ENCODE peak calls at places on chromosomes 13 and 19, in eight cellular contexts. F is RWPE1, U is Peyer's patch, I is astrocyte of the spinal cord, G is BE2C, E is B cell, L is pancreas, C is GM23338. S is an unnamed sample.

GRCh38 chr19:31113250-31113685 is 236.0 kb downstream of the TSHZ3 start:
- DNase-seq in C (no peak), I (peak; percentile 27), U (no peak), F (no peak), E (no peak), G (no peak), L (no peak), S (no peak)

GRCh38 chr19:46586294-46586693 is 14.8 kb upstream of the CALM3 start:
- DNase-seq in F (no peak), E (no peak), I (no peak), L (no peak), U (no peak), C (no peak), G (no peak), S (no peak)

GRCh38 chr13:59099182-59099950 is 1064.4 kb downstream of the DIAPH3 start:
- DNase-seq in L (no peak), G (no peak), F (no peak), E (no peak), I (peak; percentile 56), U (no peak), C (peak; percentile 2), S (no peak)

GRCh38 chr13:47233734-47234133 is 336.9 kb upstream of the HTR2A start:
- DNase-seq in I (no peak), E (no peak), F (no peak), C (no peak), G (no peak), U (no peak), L (no peak), S (no peak)

GRCh38 chr13:19587635-19588300 is 26.4 kb upstream of the TPTE2 start:
- DNase-seq in I (peak; percentile 48), G (peak; percentile 43), U (no peak), F (no peak), C (peak; percentile 62), L (no peak), E (peak; percentile 26), S (peak; percentile 46)

GRCh38 chr13:36193151-36193855 is 21.1 kb downstream of the SOHLH2 start:
- DNase-seq in C (no peak), U (no peak), L (no peak), E (no peak), F (peak; percentile 46), I (peak; percentile 54), G (no peak), S (no peak)

GRCh38 chr19:13843104-13843921 is 33.6 kb upstream of the NANOS3 start:
- DNase-seq in F (peak; percentile 88), C (peak; percentile 76), U (no peak), L (peak; percentile 75), G (peak; percentile 87), I (peak; percentile 37), E (peak; percentile 33), S (no peak)

GRCh38 chr19:4088975-4089374 is 22.3 kb upstream of the ZBTB7A start:
- DNase-seq in C (no peak), E (peak; percentile 28), I (no peak), U (peak; percentile 36), F (no peak), G (no peak), L (no peak), S (peak; percentile 62)

GRCh38 chr13:37715606-37716015 is 117.0 kb upstream of the POSTN start:
- DNase-seq in G (no peak), C (no peak), E (no peak), L (no peak), U (no peak), I (peak; percentile 71), F (peak; percentile 19), S (no peak)

GRCh38 chr19:2814426-2814825 is 5.2 kb upstream of the ZNF554 start:
- DNase-seq in E (no peak), F (no peak), I (no peak), G (no peak), U (no peak), C (no peak), L (no peak), S (no peak)

GRCh38 chr13:80359459-80360297 is 18.8 kb upstream of the SPRY2 start:
- DNase-seq in C (peak; percentile 94), L (no peak), I (no peak), E (no peak), F (no peak), G (no peak), U (no peak), S (no peak)

GRCh38 chr19:6590458-6591319 is at the start of gene CD70:
- DNase-seq in L (no peak), I (no peak), E (peak; percentile 69), C (peak; percentile 85), U (peak; percentile 50), G (no peak), F (peak; percentile 48), S (peak; percentile 81)

GRCh38 chr13:53007872-53008271 is 20.7 kb upstream of the OLFM4 start:
- DNase-seq in E (no peak), U (no peak), F (no peak), L (no peak), G (no peak), C (no peak), I (no peak), S (no peak)

GRCh38 chr13:42574011-42574410 is at the start of gene TNFSF11:
- DNase-seq in E (peak; percentile 15), G (no peak), C (peak; percentile 90), F (no peak), I (no peak), U (no peak), L (peak; percentile 54), S (peak; percentile 72)

GRCh38 chr13:74187564-74187963 is 53.4 kb upstream of the KLF12 start:
- DNase-seq in I (no peak), L (no peak), G (no peak), F (peak; percentile 36), C (no peak), U (no peak), E (no peak), S (no peak)

GRCh38 chr19:6680141-6680540 is 10.2 kb upstream of the TNFSF14 start:
- DNase-seq in U (no peak), E (no peak), L (no peak), F (no peak), G (no peak), C (no peak), I (no peak), S (no peak)

GRCh38 chr13:94168784-94169512 is 310.5 kb downstream of the DCT start:
- DNase-seq in E (no peak), G (no peak), L (no peak), C (no peak), U (no peak), I (peak; percentile 37), F (no peak), S (no peak)

GRCh38 chr13:97369269-97369893 is 64.6 kb upstream of the RAP2A start:
- DNase-seq in I (no peak), E (peak; percentile 12), C (no peak), U (no peak), L (no peak), F (peak; percentile 20), G (no peak), S (peak; percentile 46)

GRCh38 chr13:100129605-100130004 is 40.7 kb downstream of the PCCA start:
- DNase-seq in G (no peak), C (peak; percentile 50), E (no peak), I (no peak), L (no peak), U (no peak), F (no peak), S (peak; percentile 21)

GRCh38 chr13:58376349-58376748 is 744.8 kb downstream of the PCDH17 start:
- DNase-seq in I (no peak), C (no peak), U (no peak), F (no peak), E (no peak), L (no peak), G (no peak), S (no peak)

GRCh38 chr13:29161653-29162052 is 341.5 kb downstream of the MTUS2 start:
- DNase-seq in I (no peak), L (no peak), G (no peak), U (no peak), E (no peak), C (no peak), F (no peak), S (no peak)

DNA sequence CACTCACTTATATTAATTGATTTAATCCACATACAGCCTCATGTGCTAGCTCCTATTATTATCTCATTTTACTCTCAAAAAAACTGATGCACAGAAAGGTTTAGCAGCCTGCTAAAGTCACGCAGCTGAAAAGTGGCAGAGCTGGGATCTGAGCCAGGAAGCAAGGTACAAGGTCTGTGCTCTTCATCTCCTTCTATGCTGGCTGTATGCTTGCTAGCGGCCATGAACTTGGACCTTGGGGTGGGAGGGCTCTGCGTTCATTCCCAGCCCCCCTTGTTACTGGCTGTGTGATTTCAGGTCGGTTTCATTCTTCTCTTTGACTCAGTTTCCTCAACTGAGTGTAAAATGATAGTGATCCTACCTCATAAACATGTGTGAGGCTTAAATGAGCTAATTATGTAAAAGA is 69.8 kb downstream of the ALOX5AP start:
- DNase-seq in F (no peak), L (no peak), E (no peak), C (no peak), I (no peak), U (no peak), G (no peak), S (no peak)
- TF ChIP-seq CTCF in F (no peak), L (no peak), E (no peak), C (no peak), I (no peak), U (no peak), G (no peak), S (no peak)

GRCh38 chr19:10421240-10421948 is 1.1 kb downstream of the PDE4A start:
- DNase-seq in U (no peak), G (no peak), F (no peak), I (no peak), C (no peak), E (no peak), L (no peak), S (peak; percentile 55)
- TF ChIP-seq CTCF in U (no peak), G (no peak), F (no peak), I (no peak), C (peak; percentile 4), E (peak; percentile 45), L (no peak), S (no peak)

GRCh38 chr19:44112802-44113137 is 429 bp upstream of the ZNF225 start:
- DNase-seq in F (no peak), C (peak; percentile 2), L (no peak), E (no peak), I (no peak), G (no peak), U (no peak), S (peak; percentile 4)

GRCh38 chr19:44113784-44114390 is 688 bp downstream of the ZNF225 start:
- DNase-seq in E (no peak), L (no peak), I (no peak), C (peak; percentile 21), G (no peak), F (peak; percentile 11), U (no peak), S (no peak)

GRCh38 chr19:44109458-44109857 is 3.7 kb upstream of the ZNF225 start:
- DNase-seq in U (no peak), G (no peak), F (no peak), C (no peak), I (no peak), E (no peak), L (no peak), S (no peak)

GRCh38 chr19:44111910-44112463 is 1.2 kb upstream of the ZNF225 start:
- DNase-seq in E (peak; percentile 14), L (no peak), F (peak; percentile 4), G (peak; percentile 89), C (peak; percentile 96), I (peak; percentile 80), U (no peak), S (no peak)

GRCh38 chr19:44113138-44113783 is at the start of gene ZNF225:
- DNase-seq in I (peak; percentile 98), G (peak; percentile 95), C (peak; percentile 99), U (peak; percentile 93), E (peak; percentile 88), F (peak; percentile 91), L (peak; percentile 86), S (peak; percentile 85)
- TF ChIP-seq CTCF in I (no peak), G (peak; percentile 4), C (no peak), U (peak; percentile 25), E (no peak), F (no peak), L (no peak), S (no peak)

GRCh38 chr13:114234645-114235421 is at the start of gene CDC16:
- DNase-seq in I (peak; percentile 90), E (peak; percentile 84), U (peak; percentile 90), C (peak; percentile 97), G (peak; percentile 97), F (peak; percentile 96), L (peak; percentile 90), S (peak; percentile 95)
- TF ChIP-seq CTCF in I (no peak), E (peak; percentile 32), U (peak; percentile 64), C (no peak), G (no peak), F (no peak), L (no peak), S (no peak)

S was measured in GM20000.